ENCODE peak calls at places on chromosome 16, in ten cellular contexts. Z is Caco-2, Y is colonic mucosa, A is kidney epithelial cell, E is sigmoid colon, F is heart left ventricle, B is psoas muscle, O is cardiac fibroblast, N is nephron progenitor cell, L is bronchial epithelial cell. P is an unnamed sample.

GRCh38 chr16:80599466-80599865 is 58.7 kb downstream of the DYNLRB2 start:
- DNase-seq in Z (no peak), Y (no peak), A (no peak), E (no peak), F (no peak), B (no peak), O (peak; percentile 76), N (no peak), L (no peak), P (peak; percentile 16)

GRCh38 chr16:2497116-2497630 is 16.6 kb upstream of the ATP6V0C start:
- DNase-seq in Z (no peak), Y (no peak), A (no peak), E (no peak), F (peak; percentile 79), B (peak; percentile 91), O (peak; percentile 55), N (peak; percentile 56), L (no peak), P (no peak)

GRCh38 chr16:89688395-89688794 is 1.9 kb downstream of the CDK10 start:
- DNase-seq in Z (no peak), Y (no peak), A (no peak), E (no peak), F (no peak), B (no peak), O (no peak), N (no peak), L (no peak), P (no peak)

GRCh38 chr16:8972843-8973586 is 9.3 kb upstream of the USP7 start:
- DNase-seq in Z (no peak), Y (no peak), A (no peak), E (no peak), F (no peak), B (no peak), O (no peak), N (no peak), L (no peak), P (peak; percentile 55)

GRCh38 chr16:46743232-46743719 is 4.9 kb downstream of the MYLK3 start:
- DNase-seq in Z (peak; percentile 66), Y (no peak), A (no peak), E (peak; percentile 50), F (peak; percentile 40), B (no peak), O (peak; percentile 63), N (no peak), L (peak; percentile 3), P (no peak)

GRCh38 chr16:68296291-68296690 is 14.5 kb downstream of the SLC7A6OS start:
- DNase-seq in Z (no peak), Y (no peak), A (no peak), E (no peak), F (peak; percentile 45), B (no peak), O (no peak), N (no peak), L (no peak), P (no peak)

GRCh38 chr16:79798416-79799053 is 198.0 kb upstream of the MAF start:
- DNase-seq in Z (no peak), Y (no peak), A (no peak), E (no peak), F (no peak), B (no peak), O (no peak), N (no peak), L (no peak), P (no peak)

GRCh38 chr16:88339926-88340754 is 42.6 kb upstream of the ZNF469 start:
- DNase-seq in Z (no peak), Y (peak; percentile 41), A (no peak), E (no peak), F (no peak), B (peak; percentile 35), O (no peak), N (no peak), L (no peak), P (no peak)

GRCh38 chr16:11612110-11612981 is 25.6 kb upstream of the LITAF start:
- DNase-seq in Z (peak; percentile 84), Y (peak; percentile 85), A (peak; percentile 75), E (no peak), F (no peak), B (no peak), O (no peak), N (no peak), L (peak; percentile 78), P (no peak)

GRCh38 chr16:28210979-28211505 is 723 bp downstream of the XPO6 start:
- DNase-seq in Z (peak; percentile 44), Y (peak; percentile 80), A (no peak), E (peak; percentile 81), F (peak; percentile 68), B (peak; percentile 86), O (peak; percentile 80), N (peak; percentile 63), L (peak; percentile 55), P (no peak)

GRCh38 chr16:48126801-48127644 is 28.8 kb downstream of the ABCC12 start:
- DNase-seq in Z (no peak), Y (no peak), A (peak; percentile 89), E (no peak), F (no peak), B (no peak), O (peak; percentile 88), N (no peak), L (peak; percentile 92), P (peak; percentile 92)

GRCh38 chr16:14562691-14563491 is 67.2 kb downstream of the PARN start:
- DNase-seq in Z (peak; percentile 72), Y (peak; percentile 62), A (no peak), E (peak; percentile 68), F (peak; percentile 21), B (peak; percentile 51), O (peak; percentile 37), N (no peak), L (peak; percentile 96), P (no peak)
- TF ChIP-seq CTCF in Z (peak; percentile 12), Y (peak; percentile 11), A (no peak), E (peak; percentile 44), F (no peak), B (peak; percentile 8), O (peak; percentile 9), N (no peak), L (peak; percentile 45), P (no peak)

DNA sequence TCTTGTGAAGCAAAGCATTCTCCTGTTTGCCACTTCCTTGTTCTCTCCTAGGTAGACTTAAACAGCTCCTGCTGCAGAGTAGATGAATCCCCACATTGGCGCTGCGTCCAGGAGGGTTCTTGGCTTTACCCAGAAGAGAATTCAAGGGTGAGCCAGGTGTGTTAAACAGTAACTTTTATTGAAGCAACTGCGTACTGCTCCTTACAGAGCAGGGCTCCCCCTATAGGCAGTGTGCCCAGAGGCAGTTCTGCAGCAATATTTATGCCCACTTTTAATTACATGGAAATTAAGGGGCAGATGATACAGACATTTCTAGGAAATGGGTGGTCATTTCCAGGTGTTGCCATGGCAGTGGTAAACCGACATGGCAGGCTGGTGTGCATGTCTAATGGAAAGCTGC is 987.6 kb upstream of the RBFOX1 start:
- DNase-seq in Z (no peak), Y (no peak), A (no peak), E (no peak), F (no peak), B (no peak), O (no peak), N (no peak), L (no peak), P (no peak)
- TF ChIP-seq CTCF in Z (no peak), Y (no peak), A (no peak), E (no peak), F (no peak), B (no peak), O (no peak), N (peak; percentile 8), L (no peak), P (no peak)

GRCh38 chr16:75402821-75403475 is 30.4 kb downstream of the CFDP1 start:
- DNase-seq in Z (no peak), Y (no peak), A (no peak), E (no peak), F (no peak), B (no peak), O (peak; percentile 79), N (no peak), L (peak; percentile 60), P (no peak)
- TF ChIP-seq CTCF in Z (peak; percentile 80), Y (peak; percentile 49), A (peak; percentile 64), E (peak; percentile 59), F (peak; percentile 57), B (peak; percentile 54), O (peak; percentile 56), N (peak; percentile 61), L (peak; percentile 47), P (peak; percentile 64)

GRCh38 chr16:58264007-58264406 is 30.8 kb downstream of the PRSS54 start:
- DNase-seq in Z (no peak), Y (no peak), A (no peak), E (no peak), F (no peak), B (no peak), O (no peak), N (no peak), L (no peak), P (no peak)

GRCh38 chr16:58261263-58261662 is 33.6 kb downstream of the PRSS54 start:
- DNase-seq in Z (no peak), Y (no peak), A (no peak), E (no peak), F (no peak), B (no peak), O (no peak), N (no peak), L (no peak), P (no peak)

GRCh38 chr16:58259995-58260394 is 34.8 kb downstream of the PRSS54 start:
- DNase-seq in Z (no peak), Y (no peak), A (no peak), E (no peak), F (no peak), B (no peak), O (no peak), N (no peak), L (no peak), P (no peak)

GRCh38 chr16:58264961-58265479 is 29.8 kb downstream of the PRSS54 start:
- DNase-seq in Z (no peak), Y (peak; percentile 59), A (peak; percentile 75), E (no peak), F (no peak), B (no peak), O (peak; percentile 67), N (no peak), L (peak; percentile 94), P (peak; percentile 54)

GRCh38 chr16:58262592-58262991 is 32.2 kb downstream of the PRSS54 start:
- DNase-seq in Z (no peak), Y (no peak), A (no peak), E (no peak), F (no peak), B (no peak), O (no peak), N (no peak), L (no peak), P (no peak)
- TF ChIP-seq CTCF in Z (no peak), Y (no peak), A (no peak), E (no peak), F (no peak), B (no peak), O (no peak), N (no peak), L (no peak), P (no peak)

P was measured in BJ.